ENCODE peak calls at places on chromosomes 3 and 15, in ten cellular contexts. One of them, this sample, is unnamed.

GRCh38 chr15:27490867-27491595 is 520.0 kb downstream of the GABRG3 start:
- DNase-seq in heart right ventricle: no peak
- DNase-seq in OCI-LY7: no peak
- DNase-seq in GM13977: no peak
- DNase-seq in uterus: no peak
- DNase-seq in foreskin fibroblast: no peak
- DNase-seq in adrenal gland: no peak
- DNase-seq in spleen: no peak
- DNase-seq in hepatocyte: no peak
- DNase-seq in WTC11: no peak
- DNase-seq in this sample: no peak

GRCh38 chr3:51982838-51983577 is at the start of gene ACY1:
- DNase-seq in spleen: peak; percentile 96
- DNase-seq in foreskin fibroblast: peak; percentile 90
- DNase-seq in adrenal gland: peak; percentile 88
- DNase-seq in uterus: peak; percentile 80
- DNase-seq in OCI-LY7: no peak
- DNase-seq in WTC11: peak; percentile 85
- DNase-seq in heart right ventricle: peak; percentile 87
- DNase-seq in hepatocyte: peak; percentile 95
- DNase-seq in GM13977: peak; percentile 98
- DNase-seq in this sample: peak; percentile 89

GRCh38 chr3:171729452-171730334 is 80.6 kb downstream of the PLD1 start:
- DNase-seq in adrenal gland: no peak
- DNase-seq in foreskin fibroblast: no peak
- DNase-seq in spleen: no peak
- DNase-seq in hepatocyte: peak; percentile 34
- DNase-seq in OCI-LY7: no peak
- DNase-seq in WTC11: no peak
- DNase-seq in GM13977: no peak
- DNase-seq in uterus: no peak
- DNase-seq in heart right ventricle: no peak
- DNase-seq in this sample: peak; percentile 23

GRCh38 chr3:21466491-21466890 is 284.5 kb downstream of the ZNF385D start:
- DNase-seq in WTC11: no peak
- DNase-seq in hepatocyte: no peak
- DNase-seq in OCI-LY7: no peak
- DNase-seq in heart right ventricle: no peak
- DNase-seq in GM13977: no peak
- DNase-seq in spleen: no peak
- DNase-seq in adrenal gland: no peak
- DNase-seq in uterus: no peak
- DNase-seq in foreskin fibroblast: no peak
- DNase-seq in this sample: no peak

GRCh38 chr15:67914537-67915373 is 74.9 kb upstream of the RNU6-1 start:
- DNase-seq in uterus: peak; percentile 87
- DNase-seq in GM13977: no peak
- DNase-seq in heart right ventricle: peak; percentile 47
- DNase-seq in adrenal gland: no peak
- DNase-seq in spleen: no peak
- DNase-seq in foreskin fibroblast: no peak
- DNase-seq in WTC11: peak; percentile 46
- DNase-seq in OCI-LY7: no peak
- DNase-seq in hepatocyte: peak; percentile 86
- DNase-seq in this sample: peak; percentile 30

GRCh38 chr3:123759311-123759710 is 124.8 kb downstream of the MYLK start:
- DNase-seq in spleen: no peak
- DNase-seq in foreskin fibroblast: no peak
- DNase-seq in adrenal gland: no peak
- DNase-seq in WTC11: no peak
- DNase-seq in uterus: no peak
- DNase-seq in OCI-LY7: no peak
- DNase-seq in GM13977: no peak
- DNase-seq in heart right ventricle: no peak
- DNase-seq in hepatocyte: no peak
- DNase-seq in this sample: no peak

GRCh38 chr15:81160312-81161214 is 26.5 kb downstream of the CFAP161 start:
- DNase-seq in foreskin fibroblast: peak; percentile 90
- DNase-seq in WTC11: no peak
- DNase-seq in OCI-LY7: no peak
- DNase-seq in spleen: no peak
- DNase-seq in uterus: peak; percentile 79
- DNase-seq in adrenal gland: peak; percentile 25
- DNase-seq in GM13977: no peak
- DNase-seq in heart right ventricle: peak; percentile 83
- DNase-seq in hepatocyte: peak; percentile 72
- DNase-seq in this sample: no peak

GRCh38 chr3:60046212-60046611 is 996.4 kb upstream of the CFAP20DC start:
- DNase-seq in heart right ventricle: no peak
- DNase-seq in adrenal gland: no peak
- DNase-seq in GM13977: no peak
- DNase-seq in OCI-LY7: no peak
- DNase-seq in spleen: no peak
- DNase-seq in uterus: no peak
- DNase-seq in hepatocyte: no peak
- DNase-seq in WTC11: no peak
- DNase-seq in foreskin fibroblast: no peak
- DNase-seq in this sample: no peak

GRCh38 chr3:151770941-151771340 is 37.2 kb downstream of the AADACL2 start:
- DNase-seq in uterus: peak; percentile 20
- DNase-seq in adrenal gland: peak; percentile 67
- DNase-seq in foreskin fibroblast: no peak
- DNase-seq in GM13977: no peak
- DNase-seq in spleen: no peak
- DNase-seq in hepatocyte: peak; percentile 41
- DNase-seq in OCI-LY7: no peak
- DNase-seq in heart right ventricle: peak; percentile 61
- DNase-seq in WTC11: no peak
- DNase-seq in this sample: peak; percentile 67

GRCh38 chr15:58840048-58840447 is 68.9 kb downstream of the MINDY2 start:
- DNase-seq in OCI-LY7: no peak
- DNase-seq in spleen: no peak
- DNase-seq in GM13977: no peak
- DNase-seq in WTC11: no peak
- DNase-seq in foreskin fibroblast: no peak
- DNase-seq in uterus: no peak
- DNase-seq in adrenal gland: no peak
- DNase-seq in heart right ventricle: no peak
- DNase-seq in hepatocyte: no peak
- DNase-seq in this sample: peak; percentile 56

GRCh38 chr15:58842713-58843396 is 71.8 kb downstream of the MINDY2 start:
- DNase-seq in GM13977: peak; percentile 38
- DNase-seq in foreskin fibroblast: no peak
- DNase-seq in hepatocyte: no peak
- DNase-seq in uterus: no peak
- DNase-seq in OCI-LY7: no peak
- DNase-seq in WTC11: no peak
- DNase-seq in adrenal gland: no peak
- DNase-seq in heart right ventricle: no peak
- DNase-seq in spleen: no peak
- DNase-seq in this sample: no peak

GRCh38 chr15:58839485-58839884 is 68.4 kb downstream of the MINDY2 start:
- DNase-seq in GM13977: peak; percentile 39
- DNase-seq in WTC11: no peak
- DNase-seq in OCI-LY7: peak; percentile 27
- DNase-seq in adrenal gland: no peak
- DNase-seq in uterus: no peak
- DNase-seq in hepatocyte: no peak
- DNase-seq in heart right ventricle: no peak
- DNase-seq in foreskin fibroblast: no peak
- DNase-seq in spleen: no peak
- DNase-seq in this sample: no peak
- TF ChIP-seq CTCF in GM13977: peak; percentile 62
- TF ChIP-seq CTCF in WTC11: no peak
- TF ChIP-seq CTCF in OCI-LY7: peak; percentile 67
- TF ChIP-seq CTCF in adrenal gland: no peak
- TF ChIP-seq CTCF in uterus: no peak
- TF ChIP-seq CTCF in hepatocyte: peak; percentile 25
- TF ChIP-seq CTCF in heart right ventricle: peak; percentile 14
- TF ChIP-seq CTCF in foreskin fibroblast: peak; percentile 20
- TF ChIP-seq CTCF in spleen: no peak
- TF ChIP-seq CTCF in this sample: no peak

GRCh38 chr3:38367709-38368108 is 21.1 kb downstream of the XYLB start:
- DNase-seq in foreskin fibroblast: no peak
- DNase-seq in adrenal gland: no peak
- DNase-seq in OCI-LY7: no peak
- DNase-seq in WTC11: no peak
- DNase-seq in heart right ventricle: no peak
- DNase-seq in spleen: no peak
- DNase-seq in GM13977: no peak
- DNase-seq in hepatocyte: no peak
- DNase-seq in uterus: peak; percentile 33
- DNase-seq in this sample: no peak

GRCh38 chr3:38368238-38368637 is 21.7 kb downstream of the XYLB start:
- DNase-seq in OCI-LY7: no peak
- DNase-seq in foreskin fibroblast: no peak
- DNase-seq in spleen: no peak
- DNase-seq in uterus: no peak
- DNase-seq in adrenal gland: no peak
- DNase-seq in hepatocyte: no peak
- DNase-seq in GM13977: no peak
- DNase-seq in WTC11: no peak
- DNase-seq in heart right ventricle: no peak
- DNase-seq in this sample: peak; percentile 7

GRCh38 chr3:38370861-38371260 is 24.3 kb downstream of the XYLB start:
- DNase-seq in GM13977: no peak
- DNase-seq in WTC11: no peak
- DNase-seq in heart right ventricle: no peak
- DNase-seq in spleen: no peak
- DNase-seq in foreskin fibroblast: no peak
- DNase-seq in hepatocyte: no peak
- DNase-seq in adrenal gland: no peak
- DNase-seq in uterus: no peak
- DNase-seq in OCI-LY7: no peak
- DNase-seq in this sample: no peak

GRCh38 chr3:38370149-38370548 is 23.6 kb downstream of the XYLB start:
- DNase-seq in foreskin fibroblast: no peak
- DNase-seq in GM13977: no peak
- DNase-seq in uterus: no peak
- DNase-seq in heart right ventricle: no peak
- DNase-seq in hepatocyte: no peak
- DNase-seq in WTC11: no peak
- DNase-seq in spleen: no peak
- DNase-seq in OCI-LY7: no peak
- DNase-seq in adrenal gland: no peak
- DNase-seq in this sample: no peak

GRCh38 chr3:38369186-38369585 is 22.6 kb downstream of the XYLB start:
- DNase-seq in GM13977: no peak
- DNase-seq in WTC11: no peak
- DNase-seq in hepatocyte: no peak
- DNase-seq in uterus: no peak
- DNase-seq in adrenal gland: no peak
- DNase-seq in spleen: no peak
- DNase-seq in heart right ventricle: no peak
- DNase-seq in OCI-LY7: no peak
- DNase-seq in foreskin fibroblast: no peak
- DNase-seq in this sample: no peak
- TF ChIP-seq CTCF in GM13977: no peak
- TF ChIP-seq CTCF in WTC11: no peak
- TF ChIP-seq CTCF in hepatocyte: no peak
- TF ChIP-seq CTCF in uterus: no peak
- TF ChIP-seq CTCF in adrenal gland: no peak
- TF ChIP-seq CTCF in spleen: no peak
- TF ChIP-seq CTCF in heart right ventricle: no peak
- TF ChIP-seq CTCF in OCI-LY7: no peak
- TF ChIP-seq CTCF in foreskin fibroblast: no peak
- TF ChIP-seq CTCF in this sample: no peak

DNA sequence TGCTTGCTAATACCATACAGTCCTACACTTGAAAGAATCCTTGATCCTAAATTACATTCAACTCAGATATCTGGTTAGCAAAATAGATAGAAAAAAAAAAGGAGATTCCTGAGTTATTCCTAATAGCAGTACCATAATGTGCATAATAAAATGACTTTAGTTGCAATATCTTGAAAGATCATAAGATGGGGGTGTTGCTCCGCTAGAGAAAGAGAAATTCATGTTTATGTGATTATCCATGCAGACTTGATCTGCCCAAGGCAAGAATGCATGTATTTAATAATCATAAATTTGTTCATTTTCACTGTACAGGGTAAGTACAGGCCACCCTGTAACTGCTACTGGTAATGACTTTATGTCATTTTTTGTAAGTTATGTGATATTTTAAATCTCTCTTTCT is 84.7 kb downstream of the HCN4 start:
- DNase-seq in foreskin fibroblast: no peak
- DNase-seq in adrenal gland: no peak
- DNase-seq in heart right ventricle: no peak
- DNase-seq in WTC11: no peak
- DNase-seq in GM13977: no peak
- DNase-seq in hepatocyte: no peak
- DNase-seq in uterus: no peak
- DNase-seq in spleen: no peak
- DNase-seq in OCI-LY7: peak; percentile 16
- DNase-seq in this sample: no peak
- TF ChIP-seq CTCF in foreskin fibroblast: peak; percentile 22
- TF ChIP-seq CTCF in adrenal gland: no peak
- TF ChIP-seq CTCF in heart right ventricle: peak; percentile 25
- TF ChIP-seq CTCF in WTC11: no peak
- TF ChIP-seq CTCF in GM13977: peak; percentile 12
- TF ChIP-seq CTCF in hepatocyte: peak; percentile 15
- TF ChIP-seq CTCF in uterus: peak; percentile 21
- TF ChIP-seq CTCF in spleen: no peak
- TF ChIP-seq CTCF in OCI-LY7: peak; percentile 64
- TF ChIP-seq CTCF in this sample: no peak

GRCh38 chr3:168087539-168087938 is 8.2 kb downstream of the GOLIM4 start:
- DNase-seq in adrenal gland: no peak
- DNase-seq in GM13977: no peak
- DNase-seq in hepatocyte: no peak
- DNase-seq in spleen: no peak
- DNase-seq in foreskin fibroblast: no peak
- DNase-seq in heart right ventricle: no peak
- DNase-seq in OCI-LY7: no peak
- DNase-seq in WTC11: no peak
- DNase-seq in uterus: no peak
- DNase-seq in this sample: no peak

GRCh38 chr3:168089179-168089771 is 6.4 kb downstream of the GOLIM4 start:
- DNase-seq in heart right ventricle: no peak
- DNase-seq in adrenal gland: no peak
- DNase-seq in spleen: no peak
- DNase-seq in hepatocyte: no peak
- DNase-seq in uterus: no peak
- DNase-seq in OCI-LY7: no peak
- DNase-seq in GM13977: no peak
- DNase-seq in WTC11: no peak
- DNase-seq in foreskin fibroblast: no peak
- DNase-seq in this sample: no peak

GRCh38 chr3:168086541-168087260 is 9.0 kb downstream of the GOLIM4 start:
- DNase-seq in foreskin fibroblast: no peak
- DNase-seq in OCI-LY7: no peak
- DNase-seq in heart right ventricle: no peak
- DNase-seq in GM13977: no peak
- DNase-seq in adrenal gland: no peak
- DNase-seq in uterus: no peak
- DNase-seq in hepatocyte: no peak
- DNase-seq in spleen: no peak
- DNase-seq in WTC11: no peak
- DNase-seq in this sample: no peak

GRCh38 chr3:168090306-168091085 is 5.2 kb downstream of the GOLIM4 start:
- DNase-seq in hepatocyte: no peak
- DNase-seq in spleen: no peak
- DNase-seq in foreskin fibroblast: no peak
- DNase-seq in heart right ventricle: no peak
- DNase-seq in adrenal gland: no peak
- DNase-seq in OCI-LY7: no peak
- DNase-seq in GM13977: no peak
- DNase-seq in WTC11: no peak
- DNase-seq in uterus: no peak
- DNase-seq in this sample: no peak

GRCh38 chr3:168088106-168088722 is 7.5 kb downstream of the GOLIM4 start:
- DNase-seq in WTC11: peak; percentile 37
- DNase-seq in GM13977: no peak
- DNase-seq in foreskin fibroblast: no peak
- DNase-seq in OCI-LY7: peak; percentile 78
- DNase-seq in heart right ventricle: no peak
- DNase-seq in uterus: no peak
- DNase-seq in hepatocyte: no peak
- DNase-seq in adrenal gland: peak; percentile 11
- DNase-seq in spleen: no peak
- DNase-seq in this sample: peak; percentile 41
- TF ChIP-seq CTCF in WTC11: peak; percentile 29
- TF ChIP-seq CTCF in GM13977: peak; percentile 14
- TF ChIP-seq CTCF in foreskin fibroblast: no peak
- TF ChIP-seq CTCF in OCI-LY7: peak; percentile 76
- TF ChIP-seq CTCF in heart right ventricle: peak; percentile 16
- TF ChIP-seq CTCF in uterus: no peak
- TF ChIP-seq CTCF in hepatocyte: peak; percentile 17
- TF ChIP-seq CTCF in adrenal gland: peak; percentile 23
- TF ChIP-seq CTCF in spleen: peak; percentile 22
- TF ChIP-seq CTCF in this sample: peak; percentile 74

This sample was measured in Calu3.